ENCODE peak calls at places on chromosomes 2 and 18, in five cellular contexts. Y is Panc1, N is endothelial cell of umbilical vein, L is hepatocyte, R is gastrocnemius medialis. C is an unnamed sample.
A peak's percentile ranks its signal among the peaks of the same experiment; 100 is the strongest.

GRCh38 chr18:63179422-63179821 is 140.1 kb downstream of the BCL2 start:
- DNase-seq in Y (no peak), N (no peak), L (no peak), R (no peak), C (no peak)

GRCh38 chr18:505483-506122 is 5.1 kb upstream of the COLEC12 start:
- DNase-seq in Y (no peak), N (no peak), L (no peak), R (no peak), C (no peak)

GRCh38 chr2:49914281-49914680 is 760.0 kb upstream of the FSHR start:
- DNase-seq in Y (no peak), N (no peak), L (peak; percentile 6), R (no peak), C (no peak)

GRCh38 chr2:233013027-233013461 is at the start of gene NGEF:
- DNase-seq in Y (no peak), N (no peak), L (peak; percentile 50), R (no peak), C (no peak)

GRCh38 chr2:218186876-218187649 is 20.3 kb upstream of the CXCR1 start:
- DNase-seq in Y (no peak), N (no peak), L (peak; percentile 45), R (no peak), C (no peak)

GRCh38 chr2:188473306-188473705 is 181.6 kb downstream of the GULP1 start:
- DNase-seq in Y (no peak), N (no peak), L (no peak), R (no peak), C (no peak)

GRCh38 chr2:189866296-189866695 is 82.0 kb downstream of the PMS1 start:
- DNase-seq in Y (no peak), N (no peak), L (no peak), R (no peak), C (no peak)

GRCh38 chr2:37315364-37315763 is 9.3 kb downstream of the PRKD3 start:
- DNase-seq in Y (no peak), N (no peak), L (no peak), R (no peak), C (no peak)

GRCh38 chr2:236252521-236252920 is 11.7 kb downstream of the ASB18 start:
- DNase-seq in Y (no peak), N (no peak), L (no peak), R (no peak), C (no peak)

GRCh38 chr2:234459401-234460009 is 37.4 kb downstream of the ARL4C start:
- DNase-seq in Y (no peak), N (no peak), L (no peak), R (no peak), C (no peak)
- H3K4me1 ChIP-seq in Y (peaks cover 18% of the 10 kb centered on the region), N (no peaks in the 10 kb centered on the region), L (peaks cover 14% of the 10 kb centered on the region), R (no peaks in the 10 kb centered on the region), C (no peaks in the 10 kb centered on the region)

DNA sequence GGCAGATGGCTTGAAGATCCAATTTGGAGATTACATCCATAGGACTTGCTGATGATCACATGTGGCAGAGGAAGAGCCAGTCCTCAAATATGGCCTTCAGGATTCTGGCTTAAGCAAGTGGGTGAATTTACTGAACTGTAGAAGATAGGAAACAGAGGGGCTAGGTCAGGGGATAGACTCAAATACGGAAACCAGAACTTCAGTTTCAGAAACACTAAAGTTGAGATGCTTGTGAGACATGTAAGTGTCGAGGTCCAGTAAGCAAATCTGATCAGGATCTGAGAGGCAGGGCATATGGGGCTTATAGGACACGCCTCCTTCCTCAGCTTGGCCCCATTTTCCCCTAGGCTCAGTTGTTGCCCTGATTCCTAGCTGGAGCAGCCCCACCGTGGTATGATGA is 107.7 kb downstream of the LBH start:
- DNase-seq in Y (no peak), N (no peak), L (no peak), R (no peak), C (no peak)
- H3K27ac ChIP-seq in Y (no peak overlapping the region), N (no peak overlapping the region), L (no peak overlapping the region), R (no peak overlapping the region), C (no peak overlapping the region)

GRCh38 chr2:422676-423435 is 135.0 kb upstream of the ALKAL2 start:
- DNase-seq in Y (no peak), N (no peak), L (no peak), R (no peak), C (no peak)
- H3K9me3 ChIP-seq in Y (no peaks in the 10 kb centered on the region), N (peaks cover 5% of the 10 kb centered on the region), L (no peaks in the 10 kb centered on the region), R (no peaks in the 10 kb centered on the region), C (no peaks in the 10 kb centered on the region)

GRCh38 chr2:207092803-207093202 is 72.9 kb downstream of the KLF7 start:
- DNase-seq in Y (no peak), N (no peak), L (no peak), R (no peak), C (no peak)
- H3K4me1 ChIP-seq in Y (no peaks in the 10 kb centered on the region), N (peaks cover 12% of the 10 kb centered on the region), L (peaks cover 4% of the 10 kb centered on the region), R (peaks cover 55% of the 10 kb centered on the region), C (peaks cover 32% of the 10 kb centered on the region)

GRCh38 chr18:26419746-26420145 is 128.6 kb downstream of the KCTD1 start:
- DNase-seq in Y (no peak), N (no peak), L (no peak), R (no peak), C (no peak)
- H3K27ac ChIP-seq in Y (no peak overlapping the region), N (no peak overlapping the region), L (no peak overlapping the region), R (no peak overlapping the region), C (no peak overlapping the region)

C was measured in psoas muscle.